ENCODE peak calls at places on chromosomes 11 and 22, in eight cellular contexts. Z is A549; I is stomach; H is WERI-Rb-1; D is MM.1S; X is dorsolateral prefrontal cortex; Y is CD8-positive, alpha-beta T cell; R is GM23338. B is an unnamed sample.

GRCh38 chr11:104385884-104386283 is 221.9 kb upstream of the PDGFD start:
- DNase-seq in Z (no peak), I (no peak), H (no peak), D (no peak), X (no peak), Y (no peak), R (no peak), B (no peak)

GRCh38 chr11:72735495-72736027 is 16.6 kb downstream of the ARAP1 start:
- DNase-seq in Z (no peak), I (no peak), H (no peak), D (no peak), X (no peak), Y (no peak), R (peak; percentile 68), B (no peak)

GRCh38 chr11:8250446-8250845 is 13.2 kb downstream of the LMO1 start:
- DNase-seq in Z (no peak), I (no peak), H (no peak), D (no peak), X (no peak), Y (no peak), R (no peak), B (peak; percentile 49)

GRCh38 chr11:81237139-81237538 is 1496.5 kb downstream of the FAM181B start:
- DNase-seq in Z (no peak), I (no peak), H (peak; percentile 15), D (peak; percentile 70), X (no peak), Y (no peak), R (peak; percentile 74), B (no peak)

GRCh38 chr11:111000400-111001090 is 245.0 kb upstream of the POU2AF2 start:
- DNase-seq in Z (no peak), I (no peak), H (no peak), D (no peak), X (no peak), Y (no peak), R (no peak), B (no peak)

GRCh38 chr11:128881221-128881620 is 9.9 kb upstream of the KCNJ5 start:
- DNase-seq in Z (no peak), I (no peak), H (no peak), D (no peak), X (no peak), Y (no peak), R (no peak), B (no peak)

GRCh38 chr11:61829806-61830205 is 1.7 kb downstream of the FADS2 start:
- DNase-seq in Z (no peak), I (no peak), H (peak; percentile 32), D (no peak), X (no peak), Y (no peak), R (no peak), B (no peak)

GRCh38 chr11:67055812-67056211 is 835 bp upstream of the RHOD start:
- DNase-seq in Z (no peak), I (peak; percentile 37), H (no peak), D (no peak), X (no peak), Y (no peak), R (no peak), B (no peak)

GRCh38 chr22:31923761-31924160 is 20.6 kb upstream of the YWHAH start:
- DNase-seq in Z (no peak), I (no peak), H (no peak), D (no peak), X (no peak), Y (no peak), R (no peak), B (no peak)

GRCh38 chr11:22730319-22730718 is 63.9 kb downstream of the GAS2 start:
- DNase-seq in Z (no peak), I (no peak), H (no peak), D (peak; percentile 51), X (no peak), Y (no peak), R (no peak), B (no peak)

GRCh38 chr11:128288368-128288767 is 299.0 kb downstream of the ETS1 start:
- DNase-seq in Z (no peak), I (no peak), H (no peak), D (no peak), X (no peak), Y (no peak), R (no peak), B (no peak)

GRCh38 chr22:29478326-29479276 is 1.4 kb upstream of the NEFH start:
- DNase-seq in Z (peak; percentile 28), I (no peak), H (no peak), D (no peak), X (no peak), Y (no peak), R (peak; percentile 71), B (no peak)

GRCh38 chr22:40055143-40055926 is 60.6 kb downstream of the FAM83F start:
- DNase-seq in Z (no peak), I (no peak), H (no peak), D (peak; percentile 60), X (no peak), Y (no peak), R (no peak), B (no peak)

GRCh38 chr11:11218287-11218986 is 134.6 kb downstream of the CSNK2A3 start:
- DNase-seq in Z (no peak), I (peak; percentile 61), H (no peak), D (peak; percentile 68), X (no peak), Y (no peak), R (no peak), B (no peak)

GRCh38 chr22:34297536-34298120 is 377.4 kb upstream of the LARGE1 start:
- DNase-seq in Z (no peak), I (no peak), H (no peak), D (no peak), X (no peak), Y (no peak), R (no peak), B (no peak)

GRCh38 chr11:20089796-20090653 is 70.2 kb downstream of the DBX1 start:
- DNase-seq in Z (no peak), I (peak; percentile 70), H (peak; percentile 46), D (no peak), X (no peak), Y (no peak), R (peak; percentile 10), B (no peak)

GRCh38 chr11:123640677-123641494 is 13.5 kb downstream of the SCN3B start:
- DNase-seq in Z (peak; percentile 43), I (peak; percentile 53), H (peak; percentile 65), D (peak; percentile 52), X (peak; percentile 33), Y (peak; percentile 16), R (peak; percentile 83), B (no peak)

GRCh38 chr11:124961972-124962609 is 8.1 kb downstream of the CCDC15 start:
- DNase-seq in Z (peak; percentile 35), I (no peak), H (no peak), D (peak; percentile 77), X (no peak), Y (no peak), R (peak; percentile 71), B (no peak)

GRCh38 chr11:106424111-106424510 is 346.6 kb downstream of the AASDHPPT start:
- DNase-seq in Z (no peak), I (no peak), H (no peak), D (no peak), X (no peak), Y (no peak), R (no peak), B (no peak)

GRCh38 chr22:38717244-38717643 is 11.5 kb downstream of the GTPBP1 start:
- DNase-seq in Z (no peak), I (no peak), H (no peak), D (no peak), X (no peak), Y (no peak), R (no peak), B (no peak)

GRCh38 chr22:38716827-38717226 is 11.1 kb downstream of the GTPBP1 start:
- DNase-seq in Z (no peak), I (no peak), H (no peak), D (peak; percentile 3), X (no peak), Y (no peak), R (no peak), B (no peak)

GRCh38 chr22:38719196-38719595 is 13.5 kb downstream of the GTPBP1 start:
- DNase-seq in Z (no peak), I (no peak), H (no peak), D (no peak), X (no peak), Y (no peak), R (no peak), B (no peak)

GRCh38 chr22:38720350-38720749 is 14.6 kb downstream of the GTPBP1 start:
- DNase-seq in Z (no peak), I (no peak), H (no peak), D (no peak), X (no peak), Y (no peak), R (no peak), B (no peak)

DNA sequence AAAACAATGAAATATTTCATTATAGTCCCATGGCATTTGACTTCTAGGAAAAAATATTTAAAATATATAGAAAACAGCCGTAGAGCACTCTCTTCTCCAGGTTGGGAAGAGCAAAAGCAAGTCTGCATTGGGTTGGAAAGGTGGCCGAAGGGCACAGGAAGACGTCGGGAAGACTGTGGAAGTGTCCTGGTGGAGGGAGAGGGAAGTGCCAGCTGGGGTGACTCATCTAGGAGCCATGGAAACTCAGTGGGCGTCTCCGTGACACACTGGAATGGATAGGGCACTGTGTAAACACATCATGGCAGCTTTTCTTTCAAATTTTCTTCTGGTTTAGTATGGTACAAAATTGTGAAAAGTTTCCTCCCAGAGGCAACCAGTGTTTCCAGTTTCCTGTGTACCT is 12.7 kb downstream of the GTPBP1 start:
- DNase-seq in Z (peak; percentile 84), I (peak; percentile 66), H (peak; percentile 47), D (no peak), X (no peak), Y (no peak), R (peak; percentile 78), B (no peak)
- TF ChIP-seq CTCF in Z (no peak), I (no peak), H (peak; percentile 38), D (no peak), X (peak; percentile 38), Y (no peak), R (no peak), B (peak; percentile 69)

GRCh38 chr11:36131719-36132349 is 157.4 kb downstream of the COMMD9 start:
- DNase-seq in Z (no peak), I (peak; percentile 30), H (peak; percentile 16), D (peak; percentile 47), X (peak; percentile 65), Y (peak; percentile 3), R (peak; percentile 83), B (no peak)
- TF ChIP-seq CTCF in Z (peak; percentile 71), I (no peak), H (peak; percentile 43), D (peak; percentile 53), X (peak; percentile 83), Y (no peak), R (peak; percentile 93), B (peak; percentile 81)

GRCh38 chr11:77411717-77412441 is 62.0 kb downstream of the PAK1 start:
- DNase-seq in Z (peak; percentile 80), I (peak; percentile 90), H (peak; percentile 76), D (peak; percentile 90), X (peak; percentile 60), Y (peak; percentile 75), R (peak; percentile 96), B (peak; percentile 87)
- TF ChIP-seq CTCF in Z (no peak), I (no peak), H (no peak), D (peak; percentile 30), X (no peak), Y (no peak), R (no peak), B (peak; percentile 29)

DNA sequence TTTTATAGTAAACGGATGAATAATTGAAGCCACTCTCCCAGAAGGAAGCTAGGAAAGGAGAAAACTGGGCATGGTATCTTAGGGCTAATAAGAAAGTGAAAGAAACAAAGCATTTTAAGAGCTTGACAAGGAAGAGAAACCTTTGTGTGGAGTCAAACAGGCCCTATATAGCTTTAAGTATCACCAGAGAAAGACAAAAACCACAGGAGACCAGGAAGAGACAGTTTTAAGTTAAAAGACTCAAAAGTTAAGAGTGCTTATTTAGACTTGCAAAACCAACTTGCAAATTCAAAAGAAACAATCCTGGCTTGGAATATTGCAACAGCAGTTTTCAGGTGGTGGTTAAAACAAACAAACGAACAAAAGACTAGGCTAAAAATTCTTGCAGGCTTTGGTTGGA is 3.4 kb downstream of the PAK1 start:
- DNase-seq in Z (no peak), I (no peak), H (no peak), D (peak; percentile 68), X (no peak), Y (no peak), R (peak; percentile 74), B (no peak)
- TF ChIP-seq CTCF in Z (no peak), I (no peak), H (no peak), D (no peak), X (no peak), Y (no peak), R (no peak), B (no peak)